ENCODE peak calls at places on chromosome X, in ten cellular contexts. B, D, A, Y, G, Z, J, H, S and R are unnamed samples.

GRCh38 chrX:55149242-55149641 is 60.4 kb downstream of the PAGE2 start:
- ATAC-seq in B (no peak), D (no peak), A (no peak), Y (no peak), G (no peak), Z (no peak), J (no peak), H (no peak), S (no peak), R (no peak)

GRCh38 chrX:118508690-118509089 is 13.1 kb downstream of the DOCK11 start:
- ATAC-seq in B (no peak), D (peak; percentile 39), A (no peak), Y (no peak), G (no peak), Z (peak; percentile 67), J (no peak), H (no peak), S (no peak), R (no peak)

GRCh38 chrX:136262241-136262640 is 11.0 kb upstream of the MAP7D3 start:
- ATAC-seq in B (no peak), D (no peak), A (no peak), Y (no peak), G (no peak), Z (no peak), J (no peak), H (no peak), S (no peak), R (no peak)

GRCh38 chrX:13028871-13029336 is 15.5 kb downstream of the FAM9C start:
- ATAC-seq in B (no peak), D (no peak), A (no peak), Y (no peak), G (no peak), Z (peak; percentile 16), J (no peak), H (peak; percentile 72), S (peak; percentile 71), R (no peak)

GRCh38 chrX:10011261-10011931 is 44.2 kb downstream of the CLDN34 start:
- ATAC-seq in B (no peak), D (no peak), A (no peak), Y (peak; percentile 17), G (peak; percentile 30), Z (no peak), J (no peak), H (no peak), S (no peak), R (peak; percentile 15)

GRCh38 chrX:53073115-53073581 is 9.0 kb upstream of the TSPYL2 start:
- ATAC-seq in B (no peak), D (peak; percentile 11), A (no peak), Y (peak; percentile 8), G (peak; percentile 14), Z (no peak), J (no peak), H (no peak), S (no peak), R (no peak)

GRCh38 chrX:53990201-53990600 is 54.1 kb downstream of the PHF8 start:
- ATAC-seq in B (no peak), D (no peak), A (no peak), Y (no peak), G (no peak), Z (no peak), J (no peak), H (no peak), S (no peak), R (no peak)

GRCh38 chrX:68842351-68842750 is 13.5 kb downstream of the EFNB1 start:
- ATAC-seq in B (no peak), D (no peak), A (no peak), Y (no peak), G (no peak), Z (no peak), J (no peak), H (peak; percentile 31), S (no peak), R (no peak)

GRCh38 chrX:53093177-53093655 is 726 bp upstream of the KANTR start:
- ATAC-seq in B (peak; percentile 74), D (peak; percentile 90), A (peak; percentile 53), Y (peak; percentile 71), G (peak; percentile 62), Z (peak; percentile 79), J (peak; percentile 68), H (peak; percentile 73), S (peak; percentile 81), R (peak; percentile 62)

GRCh38 chrX:109472939-109473713 is 8.8 kb downstream of the GUCY2F start:
- ATAC-seq in B (peak; percentile 94), D (peak; percentile 83), A (no peak), Y (peak; percentile 87), G (peak; percentile 97), Z (no peak), J (peak; percentile 79), H (no peak), S (no peak), R (no peak)

GRCh38 chrX:136200466-136200865 is 50.7 kb downstream of the MAP7D3 start:
- ATAC-seq in B (no peak), D (peak; percentile 84), A (no peak), Y (no peak), G (peak; percentile 52), Z (no peak), J (peak; percentile 35), H (peak; percentile 83), S (peak; percentile 44), R (no peak)

GRCh38 chrX:76918033-76918432 is 490.5 kb downstream of the MAGEE1 start:
- ATAC-seq in B (no peak), D (no peak), A (no peak), Y (no peak), G (no peak), Z (no peak), J (no peak), H (peak; percentile 61), S (no peak), R (no peak)

GRCh38 chrX:70132877-70133302 is 357 bp upstream of the IGBP1 start:
- ATAC-seq in B (peak; percentile 77), D (no peak), A (peak; percentile 29), Y (peak; percentile 75), G (peak; percentile 84), Z (no peak), J (peak; percentile 75), H (no peak), S (no peak), R (peak; percentile 88)

GRCh38 chrX:38103857-38104812 is 97.8 kb downstream of the SYTL5 start:
- ATAC-seq in B (no peak), D (no peak), A (no peak), Y (no peak), G (no peak), Z (no peak), J (no peak), H (peak; percentile 63), S (no peak), R (no peak)

GRCh38 chrX:123169247-123169901 is 14.7 kb upstream of the GRIA3 start:
- ATAC-seq in B (no peak), D (no peak), A (no peak), Y (no peak), G (no peak), Z (no peak), J (no peak), H (peak; percentile 28), S (no peak), R (no peak)

GRCh38 chrX:69126642-69127041 is 38.6 kb downstream of the PJA1 start:
- ATAC-seq in B (no peak), D (no peak), A (no peak), Y (no peak), G (no peak), Z (no peak), J (no peak), H (no peak), S (no peak), R (no peak)

GRCh38 chrX:120145295-120145925 is 13.0 kb upstream of the RHOXF2 start:
- ATAC-seq in B (no peak), D (peak; percentile 80), A (no peak), Y (peak; percentile 62), G (peak; percentile 32), Z (no peak), J (peak; percentile 16), H (no peak), S (no peak), R (no peak)

GRCh38 chrX:41796050-41796449 is 72.1 kb downstream of the GPR82 start:
- ATAC-seq in B (peak; percentile 73), D (no peak), A (no peak), Y (peak; percentile 70), G (peak; percentile 36), Z (no peak), J (no peak), H (no peak), S (no peak), R (peak; percentile 48)

GRCh38 chrX:19007868-19008267 is 24.0 kb upstream of the PHKA2 start:
- ATAC-seq in B (no peak), D (no peak), A (no peak), Y (no peak), G (no peak), Z (no peak), J (no peak), H (no peak), S (no peak), R (no peak)

GRCh38 chrX:66012094-66012534 is 27.8 kb downstream of the VSIG4 start:
- ATAC-seq in B (peak; percentile 57), D (peak; percentile 35), A (no peak), Y (peak; percentile 69), G (peak; percentile 70), Z (no peak), J (peak; percentile 78), H (peak; percentile 36), S (peak; percentile 29), R (no peak)

GRCh38 chrX:134636859-134637258 is 21.4 kb downstream of the PLAC1 start:
- ATAC-seq in B (no peak), D (no peak), A (no peak), Y (no peak), G (no peak), Z (no peak), J (no peak), H (no peak), S (no peak), R (no peak)

GRCh38 chrX:133190877-133191738 is 27.0 kb downstream of the TFDP3 start:
- ATAC-seq in B (no peak), D (no peak), A (no peak), Y (no peak), G (no peak), Z (no peak), J (no peak), H (no peak), S (no peak), R (no peak)

GRCh38 chrX:78011846-78012245 is 42.4 kb upstream of the PGAM4 start:
- ATAC-seq in B (no peak), D (no peak), A (no peak), Y (no peak), G (no peak), Z (no peak), J (no peak), H (no peak), S (no peak), R (no peak)

GRCh38 chrX:153927686-153927935 is 1.5 kb upstream of the ARHGAP4 start:
- ATAC-seq in B (no peak), D (peak; percentile 1), A (no peak), Y (no peak), G (no peak), Z (no peak), J (no peak), H (no peak), S (no peak), R (no peak)

GRCh38 chrX:149937881-149938426 is 337 bp downstream of the EOLA2 start:
- ATAC-seq in B (no peak), D (no peak), A (no peak), Y (no peak), G (no peak), Z (no peak), J (no peak), H (no peak), S (no peak), R (no peak)

GRCh38 chrX:72305286-72306084 is at the start of gene CITED1:
- ATAC-seq in B (no peak), D (no peak), A (no peak), Y (peak; percentile 38), G (peak; percentile 34), Z (no peak), J (peak; percentile 29), H (no peak), S (peak; percentile 6), R (peak; percentile 30)

GRCh38 chrX:29652484-29652883 is 562.9 kb upstream of the MAGEB2 start:
- ATAC-seq in B (no peak), D (no peak), A (no peak), Y (no peak), G (no peak), Z (no peak), J (no peak), H (no peak), S (no peak), R (no peak)

GRCh38 chrX:33307954-33308353 is 96.6 kb upstream of the DMD start:
- ATAC-seq in B (no peak), D (no peak), A (no peak), Y (no peak), G (no peak), Z (no peak), J (no peak), H (no peak), S (no peak), R (no peak)